ENCODE peak calls at places on chromosomes 16 and 17, in nine cellular contexts. One of them, this sample, is unnamed.

GRCh38 chr16:16009396-16009795 is 60.0 kb downstream of the ABCC1 start:
- DNase-seq in putamen: no peak
- DNase-seq in left colon: no peak
- DNase-seq in ecto neural progenitor cell: no peak
- DNase-seq in central memory CD8-positive, alpha-beta T cell: no peak
- DNase-seq in CD8-positive, alpha-beta memory T cell: no peak
- DNase-seq in activated gamma-delta T cell treated with anti-CD3 and anti-CD28 coated beads, Interleukin-2, amount 50 U/mL, for 16 hours: no peak
- DNase-seq in HL-60: no peak
- DNase-seq in EL: no peak
- DNase-seq in this sample: no peak

GRCh38 chr16:58499615-58500328 is at the start of gene NDRG4:
- DNase-seq in putamen: peak
- DNase-seq in left colon: peak
- DNase-seq in ecto neural progenitor cell: peak
- DNase-seq in central memory CD8-positive, alpha-beta T cell: no peak
- DNase-seq in CD8-positive, alpha-beta memory T cell: peak
- DNase-seq in activated gamma-delta T cell treated with anti-CD3 and anti-CD28 coated beads, Interleukin-2, amount 50 U/mL, for 16 hours: no peak
- DNase-seq in HL-60: peak
- DNase-seq in EL: peak
- DNase-seq in this sample: no peak

GRCh38 chr17:21318439-21318838 is 33.9 kb downstream of the MAP2K3 start:
- DNase-seq in putamen: no peak
- DNase-seq in left colon: no peak
- DNase-seq in ecto neural progenitor cell: no peak
- DNase-seq in central memory CD8-positive, alpha-beta T cell: no peak
- DNase-seq in CD8-positive, alpha-beta memory T cell: no peak
- DNase-seq in activated gamma-delta T cell treated with anti-CD3 and anti-CD28 coated beads, Interleukin-2, amount 50 U/mL, for 16 hours: no peak
- DNase-seq in HL-60: no peak
- DNase-seq in EL: no peak
- DNase-seq in this sample: no peak

GRCh38 chr17:7014995-7015586 is 2.7 kb downstream of the RNASEK start:
- DNase-seq in putamen: no peak
- DNase-seq in left colon: no peak
- DNase-seq in ecto neural progenitor cell: no peak
- DNase-seq in central memory CD8-positive, alpha-beta T cell: peak
- DNase-seq in CD8-positive, alpha-beta memory T cell: peak
- DNase-seq in activated gamma-delta T cell treated with anti-CD3 and anti-CD28 coated beads, Interleukin-2, amount 50 U/mL, for 16 hours: peak
- DNase-seq in HL-60: no peak
- DNase-seq in EL: peak
- DNase-seq in this sample: no peak

GRCh38 chr16:30559690-30560089 is 1.5 kb upstream of the ZNF764 start:
- DNase-seq in putamen: no peak
- DNase-seq in left colon: no peak
- DNase-seq in ecto neural progenitor cell: no peak
- DNase-seq in central memory CD8-positive, alpha-beta T cell: no peak
- DNase-seq in CD8-positive, alpha-beta memory T cell: no peak
- DNase-seq in activated gamma-delta T cell treated with anti-CD3 and anti-CD28 coated beads, Interleukin-2, amount 50 U/mL, for 16 hours: no peak
- DNase-seq in HL-60: no peak
- DNase-seq in EL: no peak
- DNase-seq in this sample: no peak

GRCh38 chr16:52320930-52321439 is 226.0 kb downstream of the TOX3 start:
- DNase-seq in putamen: no peak
- DNase-seq in left colon: no peak
- DNase-seq in ecto neural progenitor cell: no peak
- DNase-seq in central memory CD8-positive, alpha-beta T cell: no peak
- DNase-seq in CD8-positive, alpha-beta memory T cell: no peak
- DNase-seq in activated gamma-delta T cell treated with anti-CD3 and anti-CD28 coated beads, Interleukin-2, amount 50 U/mL, for 16 hours: no peak
- DNase-seq in HL-60: no peak
- DNase-seq in EL: no peak
- DNase-seq in this sample: no peak

GRCh38 chr17:29972277-29972676 is 30.8 kb downstream of the EFCAB5 start:
- DNase-seq in putamen: no peak
- DNase-seq in left colon: peak
- DNase-seq in ecto neural progenitor cell: no peak
- DNase-seq in central memory CD8-positive, alpha-beta T cell: no peak
- DNase-seq in CD8-positive, alpha-beta memory T cell: no peak
- DNase-seq in activated gamma-delta T cell treated with anti-CD3 and anti-CD28 coated beads, Interleukin-2, amount 50 U/mL, for 16 hours: no peak
- DNase-seq in HL-60: no peak
- DNase-seq in EL: no peak
- DNase-seq in this sample: no peak

GRCh38 chr16:3101018-3101840 is 2.1 kb upstream of the ZSCAN10 start:
- DNase-seq in putamen: no peak
- DNase-seq in left colon: no peak
- DNase-seq in ecto neural progenitor cell: peak
- DNase-seq in central memory CD8-positive, alpha-beta T cell: peak
- DNase-seq in CD8-positive, alpha-beta memory T cell: peak
- DNase-seq in activated gamma-delta T cell treated with anti-CD3 and anti-CD28 coated beads, Interleukin-2, amount 50 U/mL, for 16 hours: no peak
- DNase-seq in HL-60: peak
- DNase-seq in EL: peak
- DNase-seq in this sample: no peak

GRCh38 chr16:81956213-81956948 is 54.9 kb downstream of the SDR42E1 start:
- DNase-seq in putamen: peak
- DNase-seq in left colon: no peak
- DNase-seq in ecto neural progenitor cell: no peak
- DNase-seq in central memory CD8-positive, alpha-beta T cell: no peak
- DNase-seq in CD8-positive, alpha-beta memory T cell: no peak
- DNase-seq in activated gamma-delta T cell treated with anti-CD3 and anti-CD28 coated beads, Interleukin-2, amount 50 U/mL, for 16 hours: no peak
- DNase-seq in HL-60: peak
- DNase-seq in EL: peak
- DNase-seq in this sample: peak

GRCh38 chr17:68698761-68699160 is 97.6 kb upstream of the FAM20A start:
- DNase-seq in putamen: peak
- DNase-seq in left colon: no peak
- DNase-seq in ecto neural progenitor cell: no peak
- DNase-seq in central memory CD8-positive, alpha-beta T cell: no peak
- DNase-seq in CD8-positive, alpha-beta memory T cell: no peak
- DNase-seq in activated gamma-delta T cell treated with anti-CD3 and anti-CD28 coated beads, Interleukin-2, amount 50 U/mL, for 16 hours: no peak
- DNase-seq in HL-60: peak
- DNase-seq in EL: no peak
- DNase-seq in this sample: no peak

GRCh38 chr17:16934133-16934795 is 37.7 kb downstream of the TNFRSF13B start:
- DNase-seq in putamen: no peak
- DNase-seq in left colon: no peak
- DNase-seq in ecto neural progenitor cell: no peak
- DNase-seq in central memory CD8-positive, alpha-beta T cell: no peak
- DNase-seq in CD8-positive, alpha-beta memory T cell: no peak
- DNase-seq in activated gamma-delta T cell treated with anti-CD3 and anti-CD28 coated beads, Interleukin-2, amount 50 U/mL, for 16 hours: no peak
- DNase-seq in HL-60: no peak
- DNase-seq in EL: no peak
- DNase-seq in this sample: no peak

GRCh38 chr16:87324411-87325275 is 7.5 kb upstream of the C16orf95 start:
- DNase-seq in putamen: no peak
- DNase-seq in left colon: peak
- DNase-seq in ecto neural progenitor cell: peak
- DNase-seq in central memory CD8-positive, alpha-beta T cell: peak
- DNase-seq in CD8-positive, alpha-beta memory T cell: peak
- DNase-seq in activated gamma-delta T cell treated with anti-CD3 and anti-CD28 coated beads, Interleukin-2, amount 50 U/mL, for 16 hours: peak
- DNase-seq in HL-60: peak
- DNase-seq in EL: peak
- DNase-seq in this sample: no peak

GRCh38 chr16:5560084-5560483 is 462.5 kb upstream of the EEF2KMT start:
- DNase-seq in putamen: no peak
- DNase-seq in left colon: no peak
- DNase-seq in ecto neural progenitor cell: no peak
- DNase-seq in central memory CD8-positive, alpha-beta T cell: no peak
- DNase-seq in CD8-positive, alpha-beta memory T cell: no peak
- DNase-seq in activated gamma-delta T cell treated with anti-CD3 and anti-CD28 coated beads, Interleukin-2, amount 50 U/mL, for 16 hours: no peak
- DNase-seq in HL-60: no peak
- DNase-seq in EL: no peak
- DNase-seq in this sample: no peak

GRCh38 chr17:77325826-77326581 is 185.2 kb downstream of the SEC14L1 start:
- DNase-seq in putamen: no peak
- DNase-seq in left colon: peak
- DNase-seq in ecto neural progenitor cell: peak
- DNase-seq in central memory CD8-positive, alpha-beta T cell: no peak
- DNase-seq in CD8-positive, alpha-beta memory T cell: no peak
- DNase-seq in activated gamma-delta T cell treated with anti-CD3 and anti-CD28 coated beads, Interleukin-2, amount 50 U/mL, for 16 hours: no peak
- DNase-seq in HL-60: no peak
- DNase-seq in EL: peak
- DNase-seq in this sample: peak

GRCh38 chr17:11641521-11642275 is 43.4 kb downstream of the DNAH9 start:
- DNase-seq in putamen: no peak
- DNase-seq in left colon: no peak
- DNase-seq in ecto neural progenitor cell: no peak
- DNase-seq in central memory CD8-positive, alpha-beta T cell: no peak
- DNase-seq in CD8-positive, alpha-beta memory T cell: no peak
- DNase-seq in activated gamma-delta T cell treated with anti-CD3 and anti-CD28 coated beads, Interleukin-2, amount 50 U/mL, for 16 hours: no peak
- DNase-seq in HL-60: no peak
- DNase-seq in EL: no peak
- DNase-seq in this sample: no peak

GRCh38 chr16:89660146-89660545 is 2.5 kb downstream of the SPATA33 start:
- DNase-seq in putamen: no peak
- DNase-seq in left colon: no peak
- DNase-seq in ecto neural progenitor cell: no peak
- DNase-seq in central memory CD8-positive, alpha-beta T cell: no peak
- DNase-seq in CD8-positive, alpha-beta memory T cell: no peak
- DNase-seq in activated gamma-delta T cell treated with anti-CD3 and anti-CD28 coated beads, Interleukin-2, amount 50 U/mL, for 16 hours: no peak
- DNase-seq in HL-60: no peak
- DNase-seq in EL: no peak
- DNase-seq in this sample: no peak

GRCh38 chr17:64250211-64250835 is 12.7 kb downstream of the TEX2 start:
- DNase-seq in putamen: no peak
- DNase-seq in left colon: no peak
- DNase-seq in ecto neural progenitor cell: no peak
- DNase-seq in central memory CD8-positive, alpha-beta T cell: no peak
- DNase-seq in CD8-positive, alpha-beta memory T cell: no peak
- DNase-seq in activated gamma-delta T cell treated with anti-CD3 and anti-CD28 coated beads, Interleukin-2, amount 50 U/mL, for 16 hours: no peak
- DNase-seq in HL-60: no peak
- DNase-seq in EL: no peak
- DNase-seq in this sample: no peak

GRCh38 chr16:57623251-57624043 is 5.0 kb upstream of the ADGRG1 start:
- DNase-seq in putamen: peak
- DNase-seq in left colon: peak
- DNase-seq in ecto neural progenitor cell: no peak
- DNase-seq in central memory CD8-positive, alpha-beta T cell: no peak
- DNase-seq in CD8-positive, alpha-beta memory T cell: no peak
- DNase-seq in activated gamma-delta T cell treated with anti-CD3 and anti-CD28 coated beads, Interleukin-2, amount 50 U/mL, for 16 hours: no peak
- DNase-seq in HL-60: no peak
- DNase-seq in EL: peak
- DNase-seq in this sample: no peak

GRCh38 chr17:10192963-10193362 is 5.4 kb downstream of the GAS7 start:
- DNase-seq in putamen: no peak
- DNase-seq in left colon: no peak
- DNase-seq in ecto neural progenitor cell: no peak
- DNase-seq in central memory CD8-positive, alpha-beta T cell: no peak
- DNase-seq in CD8-positive, alpha-beta memory T cell: no peak
- DNase-seq in activated gamma-delta T cell treated with anti-CD3 and anti-CD28 coated beads, Interleukin-2, amount 50 U/mL, for 16 hours: no peak
- DNase-seq in HL-60: no peak
- DNase-seq in EL: peak
- DNase-seq in this sample: no peak

GRCh38 chr16:87679593-87680271 is 77.4 kb downstream of the JPH3 start:
- DNase-seq in putamen: no peak
- DNase-seq in left colon: no peak
- DNase-seq in ecto neural progenitor cell: no peak
- DNase-seq in central memory CD8-positive, alpha-beta T cell: no peak
- DNase-seq in CD8-positive, alpha-beta memory T cell: no peak
- DNase-seq in activated gamma-delta T cell treated with anti-CD3 and anti-CD28 coated beads, Interleukin-2, amount 50 U/mL, for 16 hours: no peak
- DNase-seq in HL-60: no peak
- DNase-seq in EL: no peak
- DNase-seq in this sample: no peak

GRCh38 chr16:86252596-86252995 is 257.7 kb upstream of the FOXF1 start:
- DNase-seq in putamen: no peak
- DNase-seq in left colon: no peak
- DNase-seq in ecto neural progenitor cell: peak
- DNase-seq in central memory CD8-positive, alpha-beta T cell: no peak
- DNase-seq in CD8-positive, alpha-beta memory T cell: no peak
- DNase-seq in activated gamma-delta T cell treated with anti-CD3 and anti-CD28 coated beads, Interleukin-2, amount 50 U/mL, for 16 hours: no peak
- DNase-seq in HL-60: no peak
- DNase-seq in EL: peak
- DNase-seq in this sample: no peak

GRCh38 chr16:86665319-86665675 is 86.9 kb downstream of the FOXL1 start:
- DNase-seq in putamen: no peak
- DNase-seq in left colon: no peak
- DNase-seq in ecto neural progenitor cell: no peak
- DNase-seq in central memory CD8-positive, alpha-beta T cell: no peak
- DNase-seq in CD8-positive, alpha-beta memory T cell: no peak
- DNase-seq in activated gamma-delta T cell treated with anti-CD3 and anti-CD28 coated beads, Interleukin-2, amount 50 U/mL, for 16 hours: no peak
- DNase-seq in HL-60: no peak
- DNase-seq in EL: peak
- DNase-seq in this sample: no peak

GRCh38 chr17:9557846-9558245 is 17.8 kb downstream of the STX8 start:
- DNase-seq in putamen: no peak
- DNase-seq in left colon: no peak
- DNase-seq in ecto neural progenitor cell: no peak
- DNase-seq in central memory CD8-positive, alpha-beta T cell: no peak
- DNase-seq in CD8-positive, alpha-beta memory T cell: no peak
- DNase-seq in activated gamma-delta T cell treated with anti-CD3 and anti-CD28 coated beads, Interleukin-2, amount 50 U/mL, for 16 hours: no peak
- DNase-seq in HL-60: no peak
- DNase-seq in EL: no peak
- DNase-seq in this sample: no peak

GRCh38 chr16:52238710-52239109 is 308.2 kb downstream of the TOX3 start:
- DNase-seq in putamen: no peak
- DNase-seq in left colon: no peak
- DNase-seq in ecto neural progenitor cell: no peak
- DNase-seq in central memory CD8-positive, alpha-beta T cell: no peak
- DNase-seq in CD8-positive, alpha-beta memory T cell: no peak
- DNase-seq in activated gamma-delta T cell treated with anti-CD3 and anti-CD28 coated beads, Interleukin-2, amount 50 U/mL, for 16 hours: no peak
- DNase-seq in HL-60: no peak
- DNase-seq in EL: no peak
- DNase-seq in this sample: no peak

GRCh38 chr17:36847293-36847645 is 90.0 kb upstream of the LHX1 start:
- DNase-seq in putamen: no peak
- DNase-seq in left colon: no peak
- DNase-seq in ecto neural progenitor cell: no peak
- DNase-seq in central memory CD8-positive, alpha-beta T cell: no peak
- DNase-seq in CD8-positive, alpha-beta memory T cell: no peak
- DNase-seq in activated gamma-delta T cell treated with anti-CD3 and anti-CD28 coated beads, Interleukin-2, amount 50 U/mL, for 16 hours: no peak
- DNase-seq in HL-60: no peak
- DNase-seq in EL: no peak
- DNase-seq in this sample: no peak

GRCh38 chr17:9465216-9465921 is 110.3 kb downstream of the STX8 start:
- DNase-seq in putamen: no peak
- DNase-seq in left colon: no peak
- DNase-seq in ecto neural progenitor cell: no peak
- DNase-seq in central memory CD8-positive, alpha-beta T cell: no peak
- DNase-seq in CD8-positive, alpha-beta memory T cell: no peak
- DNase-seq in activated gamma-delta T cell treated with anti-CD3 and anti-CD28 coated beads, Interleukin-2, amount 50 U/mL, for 16 hours: no peak
- DNase-seq in HL-60: no peak
- DNase-seq in EL: peak
- DNase-seq in this sample: no peak

GRCh38 chr17:491086-492014 is 138.7 kb upstream of the RPH3AL start:
- DNase-seq in putamen: no peak
- DNase-seq in left colon: peak
- DNase-seq in ecto neural progenitor cell: peak
- DNase-seq in central memory CD8-positive, alpha-beta T cell: peak
- DNase-seq in CD8-positive, alpha-beta memory T cell: peak
- DNase-seq in activated gamma-delta T cell treated with anti-CD3 and anti-CD28 coated beads, Interleukin-2, amount 50 U/mL, for 16 hours: no peak
- DNase-seq in HL-60: peak
- DNase-seq in EL: peak
- DNase-seq in this sample: peak

GRCh38 chr17:55451758-55452468 is 30.3 kb upstream of the MMD start:
- DNase-seq in putamen: no peak
- DNase-seq in left colon: no peak
- DNase-seq in ecto neural progenitor cell: no peak
- DNase-seq in central memory CD8-positive, alpha-beta T cell: no peak
- DNase-seq in CD8-positive, alpha-beta memory T cell: no peak
- DNase-seq in activated gamma-delta T cell treated with anti-CD3 and anti-CD28 coated beads, Interleukin-2, amount 50 U/mL, for 16 hours: no peak
- DNase-seq in HL-60: no peak
- DNase-seq in EL: peak
- DNase-seq in this sample: no peak